ENCODE peak calls at places on chromosomes 13 and 19, in nine cellular contexts. One of them, this sample, is unnamed. For H3K36me3 and H3K9me3, the result is how much of the 10 kb centered on the place peaks cover.

GRCh38 chr13:59666504-59666903 is 497.2 kb downstream of the DIAPH3 start:
- DNase-seq in Karpas-422: no peak
- DNase-seq in ovary: no peak
- DNase-seq in SJSA1: no peak
- DNase-seq in keratinocyte: no peak
- DNase-seq in heart right ventricle: no peak
- DNase-seq in left lung: no peak
- DNase-seq in DND-41: no peak
- DNase-seq in OCI-LY7: no peak
- DNase-seq in this sample: no peak

GRCh38 chr19:34336781-34337271 is 28.2 kb upstream of the GPI start:
- DNase-seq in Karpas-422: peak
- DNase-seq in ovary: no peak
- DNase-seq in SJSA1: peak
- DNase-seq in keratinocyte: no peak
- DNase-seq in heart right ventricle: peak
- DNase-seq in left lung: no peak
- DNase-seq in DND-41: peak
- DNase-seq in OCI-LY7: peak
- DNase-seq in this sample: peak

GRCh38 chr19:11435833-11436313 is 438 bp downstream of the PRKCSH start:
- DNase-seq in Karpas-422: peak
- DNase-seq in ovary: no peak
- DNase-seq in SJSA1: no peak
- DNase-seq in keratinocyte: no peak
- DNase-seq in heart right ventricle: no peak
- DNase-seq in left lung: peak
- DNase-seq in DND-41: no peak
- DNase-seq in OCI-LY7: peak
- DNase-seq in this sample: peak

GRCh38 chr19:38899447-38900219 is at the start of the genes NFKBIB and SIRT2:
- DNase-seq in Karpas-422: peak
- DNase-seq in ovary: peak
- DNase-seq in SJSA1: peak
- DNase-seq in keratinocyte: peak
- DNase-seq in heart right ventricle: peak
- DNase-seq in left lung: peak
- DNase-seq in DND-41: peak
- DNase-seq in OCI-LY7: peak
- DNase-seq in this sample: peak

GRCh38 chr13:94305463-94305862 is 174.0 kb downstream of the DCT start:
- DNase-seq in Karpas-422: no peak
- DNase-seq in ovary: peak
- DNase-seq in SJSA1: peak
- DNase-seq in keratinocyte: peak
- DNase-seq in heart right ventricle: peak
- DNase-seq in left lung: no peak
- DNase-seq in DND-41: no peak
- DNase-seq in OCI-LY7: no peak
- DNase-seq in this sample: peak

GRCh38 chr13:40401911-40402776 is 264.3 kb downstream of the FOXO1 start:
- DNase-seq in Karpas-422: peak
- DNase-seq in ovary: peak
- DNase-seq in SJSA1: peak
- DNase-seq in keratinocyte: no peak
- DNase-seq in heart right ventricle: peak
- DNase-seq in left lung: peak
- DNase-seq in DND-41: no peak
- DNase-seq in OCI-LY7: peak
- DNase-seq in this sample: peak

GRCh38 chr13:91045351-91046034 is 302.0 kb upstream of the MIR17HG start:
- DNase-seq in Karpas-422: peak
- DNase-seq in ovary: no peak
- DNase-seq in SJSA1: no peak
- DNase-seq in keratinocyte: no peak
- DNase-seq in heart right ventricle: no peak
- DNase-seq in left lung: no peak
- DNase-seq in DND-41: no peak
- DNase-seq in OCI-LY7: peak
- DNase-seq in this sample: peak

GRCh38 chr19:36136975-36137686 is 2.7 kb upstream of the CAPNS1 start:
- DNase-seq in Karpas-422: peak
- DNase-seq in ovary: no peak
- DNase-seq in SJSA1: peak
- DNase-seq in keratinocyte: no peak
- DNase-seq in heart right ventricle: peak
- DNase-seq in left lung: peak
- DNase-seq in DND-41: no peak
- DNase-seq in OCI-LY7: no peak
- DNase-seq in this sample: peak

GRCh38 chr19:34118879-34119748 is 53.2 kb upstream of the LSM14A start:
- DNase-seq in Karpas-422: no peak
- DNase-seq in ovary: no peak
- DNase-seq in SJSA1: no peak
- DNase-seq in keratinocyte: no peak
- DNase-seq in heart right ventricle: no peak
- DNase-seq in left lung: no peak
- DNase-seq in DND-41: no peak
- DNase-seq in OCI-LY7: no peak
- DNase-seq in this sample: no peak

GRCh38 chr13:98327326-98328314 is 150.6 kb upstream of the RNF113B start:
- DNase-seq in Karpas-422: no peak
- DNase-seq in ovary: no peak
- DNase-seq in SJSA1: peak
- DNase-seq in keratinocyte: no peak
- DNase-seq in heart right ventricle: no peak
- DNase-seq in left lung: no peak
- DNase-seq in DND-41: no peak
- DNase-seq in OCI-LY7: no peak
- DNase-seq in this sample: peak

GRCh38 chr19:29833614-29834261 is 21.9 kb downstream of the CCNE1 start:
- DNase-seq in Karpas-422: no peak
- DNase-seq in ovary: no peak
- DNase-seq in SJSA1: no peak
- DNase-seq in keratinocyte: no peak
- DNase-seq in heart right ventricle: no peak
- DNase-seq in left lung: no peak
- DNase-seq in DND-41: no peak
- DNase-seq in OCI-LY7: no peak
- DNase-seq in this sample: no peak

GRCh38 chr19:10501971-10502523 is 1.1 kb downstream of the KEAP1 start:
- DNase-seq in Karpas-422: peak
- DNase-seq in ovary: peak
- DNase-seq in SJSA1: peak
- DNase-seq in keratinocyte: no peak
- DNase-seq in heart right ventricle: peak
- DNase-seq in left lung: peak
- DNase-seq in DND-41: peak
- DNase-seq in OCI-LY7: peak
- DNase-seq in this sample: peak

GRCh38 chr13:56953965-56954364 is 186.8 kb upstream of the PRR20A start:
- DNase-seq in Karpas-422: no peak
- DNase-seq in ovary: no peak
- DNase-seq in SJSA1: no peak
- DNase-seq in keratinocyte: no peak
- DNase-seq in heart right ventricle: no peak
- DNase-seq in left lung: no peak
- DNase-seq in DND-41: no peak
- DNase-seq in OCI-LY7: no peak
- DNase-seq in this sample: no peak

GRCh38 chr13:101474419-101474957 is 22.0 kb downstream of the ITGBL1 start:
- DNase-seq in Karpas-422: peak
- DNase-seq in ovary: no peak
- DNase-seq in SJSA1: peak
- DNase-seq in keratinocyte: no peak
- DNase-seq in heart right ventricle: no peak
- DNase-seq in left lung: no peak
- DNase-seq in DND-41: no peak
- DNase-seq in OCI-LY7: no peak
- DNase-seq in this sample: peak

GRCh38 chr13:26819067-26819466 is 58.5 kb upstream of the GPR12 start:
- DNase-seq in Karpas-422: no peak
- DNase-seq in ovary: no peak
- DNase-seq in SJSA1: no peak
- DNase-seq in keratinocyte: no peak
- DNase-seq in heart right ventricle: peak
- DNase-seq in left lung: no peak
- DNase-seq in DND-41: no peak
- DNase-seq in OCI-LY7: no peak
- DNase-seq in this sample: no peak

GRCh38 chr19:39154626-39155100 is 29.1 kb downstream of the PAK4 start:
- DNase-seq in Karpas-422: no peak
- DNase-seq in ovary: no peak
- DNase-seq in SJSA1: no peak
- DNase-seq in keratinocyte: no peak
- DNase-seq in heart right ventricle: no peak
- DNase-seq in left lung: no peak
- DNase-seq in DND-41: no peak
- DNase-seq in OCI-LY7: no peak
- DNase-seq in this sample: no peak

DNA sequence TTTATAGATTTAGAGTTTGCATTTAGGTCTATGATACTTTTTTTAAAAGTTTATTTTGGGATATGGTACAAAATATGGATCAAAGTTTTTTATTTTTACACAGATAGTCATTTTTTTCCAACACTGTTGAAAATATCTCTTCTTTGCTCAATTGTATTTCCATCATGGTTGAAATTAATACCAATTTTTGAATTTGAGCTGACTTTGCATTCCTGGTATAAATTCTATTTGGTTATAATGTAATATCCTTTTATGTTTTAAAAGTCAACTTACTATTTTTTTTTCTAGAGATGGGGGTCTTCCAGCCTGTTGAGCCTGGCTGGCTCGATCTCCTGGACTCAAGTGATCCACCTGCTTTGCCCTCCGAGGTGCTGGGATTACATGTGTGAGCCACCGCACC is 620.1 kb downstream of the OLFM4 start:
- DNase-seq in Karpas-422: no peak
- DNase-seq in ovary: no peak
- DNase-seq in SJSA1: no peak
- DNase-seq in keratinocyte: no peak
- DNase-seq in heart right ventricle: no peak
- DNase-seq in left lung: no peak
- DNase-seq in DND-41: no peak
- DNase-seq in OCI-LY7: no peak
- DNase-seq in this sample: no peak
- H3K36me3 ChIP-seq in Karpas-422: under half
- H3K36me3 ChIP-seq in ovary: under half
- H3K36me3 ChIP-seq in SJSA1: under half
- H3K36me3 ChIP-seq in keratinocyte: under half
- H3K36me3 ChIP-seq in heart right ventricle: under half
- H3K36me3 ChIP-seq in left lung: under half
- H3K36me3 ChIP-seq in DND-41: under half
- H3K36me3 ChIP-seq in OCI-LY7: under half
- H3K36me3 ChIP-seq in this sample: under half

GRCh38 chr19:32041681-32042292 is 303.6 kb upstream of the ZNF507 start:
- DNase-seq in Karpas-422: peak
- DNase-seq in ovary: peak
- DNase-seq in SJSA1: peak
- DNase-seq in keratinocyte: no peak
- DNase-seq in heart right ventricle: peak
- DNase-seq in left lung: peak
- DNase-seq in DND-41: peak
- DNase-seq in OCI-LY7: peak
- DNase-seq in this sample: peak
- H3K4me3 ChIP-seq in Karpas-422: no peak
- H3K4me3 ChIP-seq in ovary: peak
- H3K4me3 ChIP-seq in SJSA1: peak
- H3K4me3 ChIP-seq in keratinocyte: no peak
- H3K4me3 ChIP-seq in heart right ventricle: peak
- H3K4me3 ChIP-seq in left lung: peak
- H3K4me3 ChIP-seq in DND-41: no peak
- H3K4me3 ChIP-seq in OCI-LY7: no peak
- H3K4me3 ChIP-seq in this sample: peak

GRCh38 chr19:27892500-27892899 is 1320.5 kb downstream of the UQCRFS1 start:
- DNase-seq in Karpas-422: no peak
- DNase-seq in ovary: no peak
- DNase-seq in SJSA1: no peak
- DNase-seq in keratinocyte: no peak
- DNase-seq in heart right ventricle: no peak
- DNase-seq in left lung: no peak
- DNase-seq in DND-41: no peak
- DNase-seq in OCI-LY7: no peak
- DNase-seq in this sample: no peak

GRCh38 chr19:27889156-27889555 is 1323.8 kb downstream of the UQCRFS1 start:
- DNase-seq in Karpas-422: no peak
- DNase-seq in ovary: no peak
- DNase-seq in SJSA1: no peak
- DNase-seq in keratinocyte: no peak
- DNase-seq in heart right ventricle: no peak
- DNase-seq in left lung: no peak
- DNase-seq in DND-41: no peak
- DNase-seq in OCI-LY7: no peak
- DNase-seq in this sample: no peak

GRCh38 chr19:27890206-27890605 is 1322.7 kb downstream of the UQCRFS1 start:
- DNase-seq in Karpas-422: no peak
- DNase-seq in ovary: no peak
- DNase-seq in SJSA1: no peak
- DNase-seq in keratinocyte: no peak
- DNase-seq in heart right ventricle: no peak
- DNase-seq in left lung: no peak
- DNase-seq in DND-41: no peak
- DNase-seq in OCI-LY7: no peak
- DNase-seq in this sample: no peak

GRCh38 chr19:27891411-27891810 is 1321.5 kb downstream of the UQCRFS1 start:
- DNase-seq in Karpas-422: no peak
- DNase-seq in ovary: no peak
- DNase-seq in SJSA1: no peak
- DNase-seq in keratinocyte: no peak
- DNase-seq in heart right ventricle: no peak
- DNase-seq in left lung: no peak
- DNase-seq in DND-41: no peak
- DNase-seq in OCI-LY7: no peak
- DNase-seq in this sample: no peak

DNA sequence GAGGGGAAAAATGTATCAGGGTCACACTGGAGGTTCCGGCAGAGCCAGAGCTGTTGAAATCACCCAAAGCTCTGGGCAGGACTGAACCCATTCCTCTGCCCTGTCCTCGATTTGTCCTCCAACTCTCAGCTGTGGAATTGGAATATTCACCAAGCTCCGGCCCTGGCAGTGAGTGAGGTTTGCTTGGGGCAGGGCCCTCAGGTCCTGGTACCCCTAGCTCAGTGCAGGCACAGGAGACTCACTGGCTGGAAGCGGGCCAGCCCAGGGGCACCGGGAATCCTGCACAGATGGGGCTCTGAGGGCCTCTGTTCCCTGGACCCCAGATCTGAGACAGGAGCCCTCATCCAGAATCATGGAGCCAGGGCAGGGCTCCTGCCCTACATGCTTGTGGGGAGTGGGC is 1322.3 kb downstream of the UQCRFS1 start:
- DNase-seq in Karpas-422: no peak
- DNase-seq in ovary: no peak
- DNase-seq in SJSA1: no peak
- DNase-seq in keratinocyte: no peak
- DNase-seq in heart right ventricle: no peak
- DNase-seq in left lung: no peak
- DNase-seq in DND-41: no peak
- DNase-seq in OCI-LY7: no peak
- DNase-seq in this sample: no peak
- H3K9me3 ChIP-seq in Karpas-422: under half
- H3K9me3 ChIP-seq in ovary: under half
- H3K9me3 ChIP-seq in SJSA1: under half
- H3K9me3 ChIP-seq in keratinocyte: under half
- H3K9me3 ChIP-seq in heart right ventricle: under half
- H3K9me3 ChIP-seq in left lung: under half
- H3K9me3 ChIP-seq in DND-41: under half
- H3K9me3 ChIP-seq in OCI-LY7: under half
- H3K9me3 ChIP-seq in this sample: under half

GRCh38 chr19:47376589-47377144 is 27.6 kb downstream of the DHX34 start:
- DNase-seq in Karpas-422: peak
- DNase-seq in ovary: no peak
- DNase-seq in SJSA1: no peak
- DNase-seq in keratinocyte: no peak
- DNase-seq in heart right ventricle: no peak
- DNase-seq in left lung: no peak
- DNase-seq in DND-41: no peak
- DNase-seq in OCI-LY7: no peak
- DNase-seq in this sample: no peak
- H3K36me3 ChIP-seq in Karpas-422: under half
- H3K36me3 ChIP-seq in ovary: under half
- H3K36me3 ChIP-seq in SJSA1: half or more
- H3K36me3 ChIP-seq in keratinocyte: under half
- H3K36me3 ChIP-seq in heart right ventricle: under half
- H3K36me3 ChIP-seq in left lung: under half
- H3K36me3 ChIP-seq in DND-41: half or more
- H3K36me3 ChIP-seq in OCI-LY7: half or more
- H3K36me3 ChIP-seq in this sample: under half